ENCODE peak calls at places on chromosomes 13 and 19, in six cellular contexts. T, R, W, E, L and G are unnamed samples. For H3K4me1, the result is how much of the 10 kb centered on the place peaks cover.

GRCh38 chr19:35911173-35911572 is 3.1 kb upstream of the TYROBP start:
- DNase-seq in R (no peak), W (no peak), L (no peak), E (no peak), T (no peak), G (no peak)

GRCh38 chr13:107803822-107804495 is 411.4 kb downstream of the LIG4 start:
- DNase-seq in R (no peak), E (no peak), W (no peak), T (no peak), L (no peak), G (no peak)

GRCh38 chr19:28640506-28640905 is 572.4 kb downstream of the UQCRFS1 start:
- DNase-seq in E (no peak), R (no peak), T (no peak), W (no peak), L (no peak), G (no peak)

GRCh38 chr13:26020536-26021290 is 31.1 kb downstream of the SHISA2 start:
- DNase-seq in L (no peak), W (no peak), T (no peak), E (no peak), R (no peak), G (no peak)

GRCh38 chr13:76886292-76887061 is at the start of gene KCTD12:
- DNase-seq in L (peak), R (peak), W (peak), T (peak), E (peak), G (no peak)

GRCh38 chr13:80069374-80069773 is 271.6 kb downstream of the SPRY2 start:
- DNase-seq in T (no peak), L (no peak), E (no peak), W (no peak), R (no peak), G (no peak)

GRCh38 chr13:50230365-50230978 is 215.2 kb downstream of the KCNRG start:
- DNase-seq in W (no peak), T (no peak), E (no peak), L (peak), R (no peak), G (no peak)

GRCh38 chr19:47363758-47364529 is 14.8 kb downstream of the DHX34 start:
- DNase-seq in R (no peak), T (no peak), E (no peak), L (no peak), W (no peak), G (no peak)

GRCh38 chr19:46970815-46971214 is 48.8 kb upstream of the NPAS1 start:
- DNase-seq in W (no peak), R (no peak), E (no peak), L (peak), T (no peak), G (no peak)

GRCh38 chr13:38421590-38422560 is 72.2 kb downstream of the UFM1 start:
- DNase-seq in L (peak), R (no peak), T (no peak), W (no peak), E (no peak), G (no peak)

GRCh38 chr13:20412761-20413355 is 112.8 kb downstream of the CRYL1 start:
- DNase-seq in T (no peak), L (no peak), W (no peak), E (no peak), R (peak), G (peak)

GRCh38 chr19:1468274-1469199 is 10.5 kb downstream of the C19orf25 start:
- DNase-seq in T (no peak), E (no peak), W (no peak), R (no peak), L (no peak), G (no peak)

GRCh38 chr19:31783592-31783991 is 434.4 kb upstream of the TSHZ3 start:
- DNase-seq in T (no peak), L (no peak), W (no peak), R (no peak), E (no peak), G (no peak)

DNA sequence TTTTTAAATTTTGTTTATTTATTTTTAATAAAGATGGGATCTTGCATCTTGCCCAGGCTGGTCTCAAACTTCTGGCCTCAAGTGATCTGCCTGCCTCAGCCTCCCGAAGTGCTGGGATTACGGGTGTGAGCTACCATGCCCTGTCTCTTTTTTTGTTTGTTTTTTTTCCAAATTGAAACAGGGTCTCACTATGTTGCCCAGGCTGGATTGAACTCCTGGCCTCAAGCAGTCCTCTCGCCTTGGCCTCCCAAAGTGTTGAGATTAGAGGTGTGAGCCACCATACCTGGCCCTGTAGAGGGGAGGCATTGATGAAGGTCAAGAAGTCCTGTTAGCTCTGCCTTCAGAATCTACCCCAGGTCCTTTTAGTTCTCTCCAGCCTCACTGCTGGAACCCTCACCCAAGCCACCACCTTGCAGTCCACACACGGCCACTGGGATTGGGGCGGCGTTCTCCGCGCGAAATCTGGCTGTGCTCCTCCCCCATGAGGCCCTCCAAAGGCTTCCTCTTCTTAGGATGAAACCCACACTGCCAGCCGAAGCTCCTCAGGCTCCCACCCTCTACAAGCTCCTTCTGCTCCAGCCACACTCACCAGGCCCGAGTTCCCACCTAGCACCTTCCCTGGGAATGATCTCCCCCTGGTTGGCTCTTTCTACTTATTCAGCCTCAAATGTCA is 34.9 kb downstream of the ACTN4 start:
- DNase-seq in E (no peak), T (no peak), L (no peak), R (no peak), W (no peak), G (no peak)
- H3K27ac ChIP-seq in E (peak), T (peak), L (peak), R (peak), W (peak), G (peak)

GRCh38 chr19:54030895-54031586 is 32.7 kb downstream of the VSTM1 start:
- DNase-seq in L (no peak), R (no peak), T (no peak), W (no peak), E (no peak), G (no peak)
- H3K4me3 ChIP-seq in L (peak), R (no peak), T (no peak), W (no peak), E (no peak), G (no peak)

DNA sequence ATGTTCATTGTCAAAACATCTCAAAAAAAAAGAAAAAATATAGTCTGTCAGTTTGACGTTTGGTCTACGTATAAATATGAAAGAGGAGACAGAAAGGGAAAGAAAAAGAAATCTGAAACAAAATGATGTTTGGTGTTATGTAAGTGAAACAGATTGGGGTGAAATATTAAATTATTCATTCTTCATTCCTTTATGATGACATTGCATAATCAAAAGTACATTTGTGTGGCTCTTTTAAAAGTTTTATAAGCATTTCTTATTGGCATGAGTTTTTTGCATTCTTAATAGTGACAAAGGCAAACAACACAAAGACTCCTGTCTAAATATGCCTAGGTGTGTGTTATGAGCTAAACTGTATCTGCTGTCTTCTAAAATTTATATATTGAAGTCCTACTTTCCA is 232.6 kb downstream of the EFNB2 start:
- DNase-seq in T (no peak), E (no peak), L (no peak), R (no peak), W (no peak), G (no peak)
- H3K4me1 ChIP-seq in T (under half), E (under half), L (under half), R (under half), W (under half), G (under half)

DNA sequence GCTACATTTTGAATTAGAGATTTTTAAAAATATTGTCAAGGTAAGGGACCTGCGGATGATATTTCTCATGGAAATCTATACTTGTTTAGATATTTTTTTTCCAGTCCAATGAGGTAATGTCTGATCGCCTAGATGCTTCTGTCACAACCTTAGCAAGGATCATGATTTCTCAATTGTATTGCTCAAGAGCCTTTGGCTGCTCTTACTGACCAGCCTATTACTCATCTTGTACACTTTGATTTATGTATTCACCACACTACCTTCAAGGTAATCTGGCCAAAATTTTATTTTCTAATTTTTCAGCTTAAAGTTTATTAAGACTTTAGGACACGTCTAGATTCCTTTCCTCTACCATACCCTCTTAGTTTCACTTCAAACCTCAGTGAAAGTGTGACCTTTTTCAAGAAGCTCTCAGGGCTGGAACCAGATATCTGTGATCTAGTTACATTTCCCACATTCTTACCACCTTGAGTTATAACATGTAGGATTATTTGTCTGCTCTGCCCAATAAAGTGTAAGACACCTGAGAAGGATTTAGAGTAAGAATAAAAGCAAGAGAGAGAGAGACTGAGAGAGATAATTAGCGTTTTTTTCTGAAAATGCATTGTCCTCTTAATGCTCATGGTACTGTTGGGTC is 197.1 kb downstream of the ITGBL1 start:
- DNase-seq in W (no peak), L (peak), E (no peak), T (no peak), R (no peak), G (no peak)
- H3K27ac ChIP-seq in W (no peak), L (no peak), E (no peak), T (no peak), R (no peak), G (no peak)

GRCh38 chr19:7676854-7677253 is at the start of gene MCEMP1:
- DNase-seq in L (no peak), R (no peak), E (no peak), T (no peak), W (no peak), G (no peak)

GRCh38 chr19:7679771-7680605 is 645 bp upstream of the TRAPPC5 start:
- DNase-seq in E (no peak), R (no peak), L (no peak), T (no peak), W (no peak), G (no peak)

GRCh38 chr19:7676376-7676775 is 514 bp upstream of the MCEMP1 start:
- DNase-seq in R (no peak), W (no peak), T (no peak), L (no peak), E (no peak), G (no peak)

GRCh38 chr19:7679017-7679720 is 1.5 kb upstream of the TRAPPC5 start:
- DNase-seq in L (no peak), R (no peak), E (no peak), W (peak), T (no peak), G (no peak)

DNA sequence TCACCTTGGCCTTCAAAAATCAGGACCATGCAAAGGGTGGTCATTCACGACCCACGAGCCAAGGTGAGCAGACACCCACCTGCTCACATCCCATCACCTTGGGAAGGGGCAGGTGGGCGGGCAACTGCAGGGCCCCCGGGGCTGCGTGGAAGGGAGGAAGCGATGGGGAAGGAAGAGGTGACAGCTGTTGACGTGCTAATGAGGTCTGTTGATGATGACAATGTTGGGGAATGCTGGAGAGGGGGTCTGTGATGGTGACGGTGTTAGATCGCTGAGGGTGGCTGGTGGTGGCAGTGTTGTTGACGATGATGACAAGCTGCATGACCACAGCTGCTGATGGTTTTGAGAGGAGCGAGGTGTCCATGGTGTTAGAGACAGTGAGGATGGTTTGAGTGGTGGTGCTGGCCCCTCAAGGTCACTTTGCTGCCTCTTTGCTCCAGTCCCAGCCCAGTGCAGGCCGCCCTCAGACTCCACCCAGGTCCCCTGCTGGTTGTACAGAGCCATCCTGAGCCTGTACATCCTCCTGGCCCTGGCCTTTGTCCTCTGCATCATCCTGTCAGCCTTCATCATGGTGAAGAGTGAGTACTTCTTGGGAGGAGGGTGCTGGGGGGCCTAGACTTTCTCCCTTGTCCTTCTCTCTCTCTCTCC is 898 bp downstream of the MCEMP1 start:
- DNase-seq in L (no peak), W (no peak), T (no peak), E (no peak), R (no peak), G (no peak)
- H3K4me3 ChIP-seq in L (no peak), W (no peak), T (no peak), E (no peak), R (no peak), G (no peak)

DNA sequence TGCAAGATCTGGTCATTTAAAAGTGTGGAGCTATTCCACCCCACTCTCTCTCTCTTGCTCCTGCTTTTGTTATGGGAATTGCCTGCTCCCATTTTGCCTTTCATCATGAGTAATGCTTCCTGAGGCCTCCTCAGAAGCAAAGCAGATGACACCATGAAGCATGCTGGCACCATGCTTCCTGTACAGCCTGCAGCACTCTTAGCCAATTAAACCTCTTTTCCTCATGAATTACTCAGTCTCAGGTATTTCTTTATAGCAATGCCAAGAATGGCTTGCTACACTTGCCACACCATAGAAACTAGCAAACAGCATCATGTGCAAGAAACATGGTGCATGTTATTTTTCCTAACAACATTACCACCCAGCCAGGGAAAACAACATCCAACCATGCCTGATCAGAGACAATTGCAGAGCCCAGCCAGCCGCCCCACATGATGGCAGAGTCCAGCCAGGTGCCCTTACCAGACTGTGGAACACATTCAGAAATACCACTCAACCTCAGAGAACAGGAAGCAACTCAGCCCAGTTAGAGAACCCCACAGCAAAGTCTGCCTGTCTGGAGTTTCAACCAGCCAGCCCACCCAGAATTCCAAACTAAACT is 36.9 kb downstream of the SYDE1 start:
- DNase-seq in E (peak), W (no peak), T (no peak), R (no peak), L (no peak), G (no peak)
- H3K4me1 ChIP-seq in E (under half), W (under half), T (under half), R (under half), L (under half), G (under half)

GRCh38 chr13:98346904-98347636 is 170.0 kb upstream of the RNF113B start:
- DNase-seq in E (no peak), T (no peak), R (no peak), W (no peak), L (no peak), G (no peak)
- H3K27ac ChIP-seq in E (no peak), T (no peak), R (no peak), W (no peak), L (no peak), G (no peak)

GRCh38 chr13:40599146-40599545 is 67.3 kb downstream of the FOXO1 start:
- DNase-seq in L (no peak), T (no peak), E (no peak), W (no peak), R (no peak), G (no peak)

GRCh38 chr13:40596484-40596883 is 70.0 kb downstream of the FOXO1 start:
- DNase-seq in R (no peak), L (no peak), E (no peak), W (no peak), T (no peak), G (no peak)

GRCh38 chr13:40598599-40598998 is 67.8 kb downstream of the FOXO1 start:
- DNase-seq in R (no peak), W (no peak), T (no peak), L (peak), E (peak), G (no peak)

GRCh38 chr13:40599722-40600121 is 66.7 kb downstream of the FOXO1 start:
- DNase-seq in W (no peak), L (no peak), T (no peak), E (no peak), R (no peak), G (no peak)

DNA sequence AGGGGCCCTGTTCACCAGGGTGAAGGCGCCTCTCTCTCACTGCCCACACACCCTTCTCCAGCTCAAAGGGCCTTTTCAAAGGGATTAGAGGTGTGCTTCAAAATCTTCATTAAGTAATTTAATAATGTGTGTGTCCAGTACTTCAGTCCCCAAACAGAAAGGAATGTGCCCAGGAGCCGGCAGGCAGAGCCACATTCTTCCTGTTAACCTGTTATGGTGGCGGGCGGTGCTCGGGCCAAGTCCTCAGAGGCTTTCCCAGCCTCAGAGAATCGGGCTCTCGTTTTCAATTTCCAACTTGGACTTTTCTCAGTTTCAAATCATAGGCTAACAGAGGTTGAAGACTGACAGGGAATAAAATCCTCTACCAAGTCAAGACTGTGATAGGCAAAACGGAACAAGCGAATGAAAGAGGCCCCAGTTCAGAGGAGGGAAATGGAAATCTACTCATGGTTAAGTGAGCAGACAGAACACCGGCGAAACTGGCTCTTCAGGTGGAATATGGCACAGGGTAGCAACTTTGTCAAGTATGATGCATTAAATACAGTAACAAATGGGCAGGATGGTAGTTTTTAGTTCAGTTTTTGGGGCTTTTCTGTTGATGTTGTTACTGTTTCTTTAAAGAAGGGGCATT is 68.6 kb downstream of the FOXO1 start:
- DNase-seq in R (no peak), L (no peak), T (no peak), W (no peak), E (no peak), G (no peak)
- H3K4me3 ChIP-seq in R (no peak), L (no peak), T (no peak), W (no peak), E (no peak), G (no peak)